ENCODE peak calls at places on chromosome 22, in six cellular contexts. One of them, this sample, is unnamed.

GRCh38 chr22:50025993-50026392 is 13.4 kb upstream of the IL17REL start:
- DNase-seq in AG08395: no peak
- DNase-seq in iris pigment epithelial cell: no peak
- DNase-seq in HEK293T: no peak
- DNase-seq in coronary artery: no peak
- DNase-seq in NCI-H1417: no peak
- DNase-seq in this sample: peak

GRCh38 chr22:31244044-31244942 is 32.2 kb downstream of the LIMK2 start:
- DNase-seq in AG08395: peak
- DNase-seq in coronary artery: no peak
- DNase-seq in iris pigment epithelial cell: peak
- DNase-seq in HEK293T: no peak
- DNase-seq in NCI-H1417: no peak
- DNase-seq in this sample: no peak

GRCh38 chr22:22546490-22546889 is 12.6 kb downstream of the PRAME start:
- DNase-seq in AG08395: no peak
- DNase-seq in NCI-H1417: no peak
- DNase-seq in iris pigment epithelial cell: peak
- DNase-seq in HEK293T: no peak
- DNase-seq in coronary artery: no peak
- DNase-seq in this sample: no peak

GRCh38 chr22:24216541-24217209 is 28.2 kb downstream of the GGT5 start:
- DNase-seq in NCI-H1417: no peak
- DNase-seq in coronary artery: no peak
- DNase-seq in iris pigment epithelial cell: no peak
- DNase-seq in AG08395: no peak
- DNase-seq in HEK293T: no peak
- DNase-seq in this sample: no peak

GRCh38 chr22:29727248-29727551 is 7.4 kb downstream of the CABP7 start:
- DNase-seq in HEK293T: peak
- DNase-seq in NCI-H1417: no peak
- DNase-seq in iris pigment epithelial cell: peak
- DNase-seq in coronary artery: no peak
- DNase-seq in AG08395: peak
- DNase-seq in this sample: no peak

GRCh38 chr22:20600137-20600673 is 92.8 kb downstream of the MED15 start:
- DNase-seq in AG08395: no peak
- DNase-seq in coronary artery: no peak
- DNase-seq in NCI-H1417: no peak
- DNase-seq in iris pigment epithelial cell: no peak
- DNase-seq in HEK293T: no peak
- DNase-seq in this sample: no peak

GRCh38 chr22:17199131-17199731 is 20.0 kb downstream of the ADA2 start:
- DNase-seq in iris pigment epithelial cell: peak
- DNase-seq in AG08395: peak
- DNase-seq in coronary artery: no peak
- DNase-seq in HEK293T: no peak
- DNase-seq in NCI-H1417: peak
- DNase-seq in this sample: peak

GRCh38 chr22:17836977-17837742 is 62.9 kb upstream of the BID start:
- DNase-seq in HEK293T: no peak
- DNase-seq in iris pigment epithelial cell: no peak
- DNase-seq in coronary artery: no peak
- DNase-seq in NCI-H1417: no peak
- DNase-seq in AG08395: no peak
- DNase-seq in this sample: no peak

GRCh38 chr22:18110194-18110943 is at the start of gene TUBA8:
- DNase-seq in NCI-H1417: no peak
- DNase-seq in AG08395: peak
- DNase-seq in HEK293T: no peak
- DNase-seq in coronary artery: no peak
- DNase-seq in iris pigment epithelial cell: peak
- DNase-seq in this sample: peak

GRCh38 chr22:38745676-38746460 is 9.9 kb downstream of the SUN2 start:
- DNase-seq in AG08395: no peak
- DNase-seq in coronary artery: no peak
- DNase-seq in iris pigment epithelial cell: no peak
- DNase-seq in NCI-H1417: no peak
- DNase-seq in HEK293T: no peak
- DNase-seq in this sample: peak

GRCh38 chr22:41241133-41241676 is 474 bp upstream of the CHADL start:
- DNase-seq in NCI-H1417: no peak
- DNase-seq in AG08395: no peak
- DNase-seq in iris pigment epithelial cell: no peak
- DNase-seq in HEK293T: no peak
- DNase-seq in coronary artery: no peak
- DNase-seq in this sample: no peak

GRCh38 chr22:49926916-49927315 is 8.5 kb downstream of the CRELD2 start:
- DNase-seq in AG08395: no peak
- DNase-seq in iris pigment epithelial cell: no peak
- DNase-seq in HEK293T: no peak
- DNase-seq in NCI-H1417: no peak
- DNase-seq in coronary artery: no peak
- DNase-seq in this sample: no peak

GRCh38 chr22:26797910-26798309 is 140.5 kb downstream of the MIAT start:
- DNase-seq in NCI-H1417: no peak
- DNase-seq in AG08395: no peak
- DNase-seq in HEK293T: peak
- DNase-seq in coronary artery: no peak
- DNase-seq in iris pigment epithelial cell: no peak
- DNase-seq in this sample: no peak

GRCh38 chr22:42296381-42296853 is 26.0 kb upstream of the TCF20 start:
- DNase-seq in AG08395: no peak
- DNase-seq in coronary artery: no peak
- DNase-seq in NCI-H1417: no peak
- DNase-seq in iris pigment epithelial cell: no peak
- DNase-seq in HEK293T: no peak
- DNase-seq in this sample: peak

GRCh38 chr22:27554106-27554814 is 247.3 kb downstream of the MN1 start:
- DNase-seq in AG08395: peak
- DNase-seq in HEK293T: peak
- DNase-seq in coronary artery: no peak
- DNase-seq in iris pigment epithelial cell: peak
- DNase-seq in NCI-H1417: no peak
- DNase-seq in this sample: peak

GRCh38 chr22:38411016-38411415 is 44.0 kb downstream of the KCNJ4 start:
- DNase-seq in NCI-H1417: no peak
- DNase-seq in coronary artery: no peak
- DNase-seq in AG08395: no peak
- DNase-seq in iris pigment epithelial cell: no peak
- DNase-seq in HEK293T: no peak
- DNase-seq in this sample: no peak

GRCh38 chr22:29112680-29113079 is 39.8 kb downstream of the KREMEN1 start:
- DNase-seq in AG08395: peak
- DNase-seq in HEK293T: no peak
- DNase-seq in coronary artery: no peak
- DNase-seq in NCI-H1417: no peak
- DNase-seq in iris pigment epithelial cell: no peak
- DNase-seq in this sample: no peak

GRCh38 chr22:28024422-28024888 is 105.4 kb upstream of the PITPNB start:
- DNase-seq in HEK293T: no peak
- DNase-seq in coronary artery: no peak
- DNase-seq in AG08395: no peak
- DNase-seq in NCI-H1417: no peak
- DNase-seq in iris pigment epithelial cell: no peak
- DNase-seq in this sample: no peak

GRCh38 chr22:29300807-29301601 is 5.4 kb upstream of the GAS2L1 start:
- DNase-seq in HEK293T: no peak
- DNase-seq in iris pigment epithelial cell: no peak
- DNase-seq in NCI-H1417: no peak
- DNase-seq in coronary artery: no peak
- DNase-seq in AG08395: no peak
- DNase-seq in this sample: no peak

GRCh38 chr22:33569547-33569946 is 350.7 kb downstream of the LARGE1 start:
- DNase-seq in iris pigment epithelial cell: no peak
- DNase-seq in HEK293T: no peak
- DNase-seq in NCI-H1417: no peak
- DNase-seq in coronary artery: no peak
- DNase-seq in AG08395: no peak
- DNase-seq in this sample: no peak